ENCODE peak calls at places on chromosomes 5 and 9, in seven cellular contexts. H is NB4, W is WTC11, R is HepG2, G is A549, D is HCT116, V is H1. A is an unnamed sample.

GRCh38 chr9:71270554-71270953 is 149.1 kb upstream of the TRPM3 start:
- DNase-seq in H (no peak), W (no peak), R (no peak), G (no peak), D (no peak), V (no peak), A (no peak)

GRCh38 chr5:76626738-76627137 is 3.5 kb upstream of the F2RL2 start:
- DNase-seq in H (peak; percentile 8), W (no peak), R (no peak), G (no peak), D (no peak), V (no peak), A (no peak)

GRCh38 chr9:108775901-108776306 is 79.9 kb downstream of the ACTL7B start:
- DNase-seq in H (no peak), W (no peak), R (peak; percentile 97), G (no peak), D (no peak), V (no peak), A (no peak)

GRCh38 chr5:122076023-122076422 is 2.0 kb downstream of the LOX start:
- DNase-seq in H (no peak), W (no peak), R (peak; percentile 88), G (no peak), D (no peak), V (no peak), A (peak; percentile 66)

GRCh38 chr9:95516736-95517558 is at the start of gene PTCH1:
- DNase-seq in H (peak; percentile 43), W (peak; percentile 65), R (no peak), G (peak; percentile 42), D (no peak), V (peak; percentile 79), A (peak; percentile 58)

GRCh38 chr9:29044959-29045358 is 1471.7 kb upstream of the C9orf72 start:
- DNase-seq in H (no peak), W (no peak), R (peak; percentile 1), G (peak; percentile 19), D (peak; percentile 10), V (no peak), A (no peak)

GRCh38 chr5:24428345-24428744 is 216.4 kb downstream of the CDH10 start:
- DNase-seq in H (no peak), W (no peak), R (no peak), G (no peak), D (no peak), V (no peak), A (no peak)

GRCh38 chr9:137087409-137087925 is 682 bp downstream of the MAN1B1 start:
- DNase-seq in H (peak; percentile 74), W (peak; percentile 31), R (no peak), G (no peak), D (no peak), V (no peak), A (no peak)

GRCh38 chr5:157245477-157245876 is 20.4 kb upstream of the CYFIP2 start:
- DNase-seq in H (no peak), W (no peak), R (no peak), G (no peak), D (no peak), V (no peak), A (no peak)

GRCh38 chr9:120394058-120394669 is 185.8 kb downstream of the CDK5RAP2 start:
- DNase-seq in H (peak; percentile 93), W (no peak), R (peak; percentile 27), G (no peak), D (no peak), V (no peak), A (no peak)

GRCh38 chr9:70043689-70044449 is at the start of gene MAMDC2:
- DNase-seq in H (no peak), W (peak; percentile 70), R (no peak), G (no peak), D (no peak), V (peak; percentile 84), A (peak; percentile 36)

GRCh38 chr9:101626295-101626694 is 31.5 kb upstream of the PPP3R2 start:
- DNase-seq in H (peak; percentile 32), W (no peak), R (no peak), G (no peak), D (no peak), V (no peak), A (no peak)
- TF ChIP-seq MAX in H (no peak), W (no peak), R (no peak), G (no peak), D (no peak), V (no peak), A (no peak)

DNA sequence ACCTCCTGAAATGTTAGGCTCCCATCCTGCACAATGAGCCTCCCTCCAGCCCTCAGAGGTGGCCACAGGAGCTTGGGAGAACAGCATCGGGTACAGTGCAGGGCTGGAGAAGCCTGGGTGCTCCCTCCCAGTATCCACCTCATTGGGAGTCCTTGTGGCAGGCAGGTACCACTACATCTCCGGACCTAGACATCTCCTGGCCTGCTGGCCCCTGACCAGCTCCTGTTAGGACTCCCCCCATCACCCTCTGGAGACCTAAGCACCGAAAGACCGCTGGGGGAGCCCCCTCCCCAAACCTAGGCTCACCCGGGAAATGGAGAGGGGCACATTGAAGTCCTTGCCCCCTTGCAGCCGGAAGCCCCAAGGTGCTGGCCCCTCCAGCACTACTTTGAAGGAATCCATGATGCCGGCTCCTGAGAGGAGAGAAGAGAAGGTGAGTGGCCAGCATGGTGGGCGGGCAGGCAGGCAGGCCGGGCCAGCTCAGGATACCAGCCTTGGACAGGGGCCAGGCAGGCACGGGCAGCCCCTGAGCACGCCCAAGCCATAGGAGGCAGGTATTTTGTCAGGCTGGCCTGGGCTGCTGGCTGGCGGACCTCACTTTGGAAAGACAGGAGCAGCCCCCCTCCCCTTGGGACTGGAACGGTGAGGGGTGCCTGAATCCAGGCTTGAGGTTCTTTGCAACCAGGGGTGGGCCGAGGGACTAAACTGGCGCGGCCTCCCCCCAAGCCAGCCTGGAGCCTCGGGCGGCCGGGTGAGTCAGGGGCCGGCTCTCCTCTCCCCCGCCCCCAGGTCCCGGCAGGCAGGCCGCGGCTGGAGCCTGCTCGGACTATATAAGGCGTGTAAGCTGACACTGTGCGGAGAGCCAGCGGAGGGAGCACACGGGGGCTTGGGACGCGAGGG is 1.0 kb downstream of the PDLIM7 start:
- DNase-seq in H (peak; percentile 86), W (peak; percentile 88), R (peak; percentile 85), G (peak; percentile 86), D (peak; percentile 44), V (peak; percentile 83), A (peak; percentile 87)
- TF ChIP-seq MAX in H (no peak), W (no peak), R (peak; percentile 55), G (no peak), D (no peak), V (no peak), A (no peak)

GRCh38 chr5:176612008-176612407 is 2.1 kb upstream of the GPRIN1 start:
- DNase-seq in H (no peak), W (no peak), R (no peak), G (no peak), D (no peak), V (no peak), A (no peak)

GRCh38 chr5:176612855-176613254 is 2.9 kb upstream of the GPRIN1 start:
- DNase-seq in H (no peak), W (no peak), R (no peak), G (no peak), D (no peak), V (no peak), A (no peak)

GRCh38 chr5:176616520-176616919 is 6.6 kb upstream of the GPRIN1 start:
- DNase-seq in H (no peak), W (no peak), R (no peak), G (no peak), D (no peak), V (no peak), A (no peak)

GRCh38 chr5:176611435-176611834 is 1.5 kb upstream of the GPRIN1 start:
- DNase-seq in H (peak; percentile 81), W (peak; percentile 82), R (peak; percentile 49), G (peak; percentile 60), D (peak; percentile 21), V (peak; percentile 86), A (peak; percentile 79)

GRCh38 chr5:176614805-176615478 is 5.0 kb upstream of the GPRIN1 start:
- DNase-seq in H (peak; percentile 48), W (no peak), R (no peak), G (no peak), D (no peak), V (no peak), A (peak; percentile 80)
- TF ChIP-seq MAX in H (no peak), W (no peak), R (no peak), G (no peak), D (no peak), V (no peak), A (no peak)

GRCh38 chr9:111992523-111992922 is 95.9 kb downstream of the UGCG start:
- DNase-seq in H (no peak), W (no peak), R (no peak), G (no peak), D (peak; percentile 61), V (no peak), A (peak; percentile 37)
- TF ChIP-seq MAX in H (no peak), W (no peak), R (no peak), G (no peak), D (peak; percentile 73), V (no peak), A (no peak)

DNA sequence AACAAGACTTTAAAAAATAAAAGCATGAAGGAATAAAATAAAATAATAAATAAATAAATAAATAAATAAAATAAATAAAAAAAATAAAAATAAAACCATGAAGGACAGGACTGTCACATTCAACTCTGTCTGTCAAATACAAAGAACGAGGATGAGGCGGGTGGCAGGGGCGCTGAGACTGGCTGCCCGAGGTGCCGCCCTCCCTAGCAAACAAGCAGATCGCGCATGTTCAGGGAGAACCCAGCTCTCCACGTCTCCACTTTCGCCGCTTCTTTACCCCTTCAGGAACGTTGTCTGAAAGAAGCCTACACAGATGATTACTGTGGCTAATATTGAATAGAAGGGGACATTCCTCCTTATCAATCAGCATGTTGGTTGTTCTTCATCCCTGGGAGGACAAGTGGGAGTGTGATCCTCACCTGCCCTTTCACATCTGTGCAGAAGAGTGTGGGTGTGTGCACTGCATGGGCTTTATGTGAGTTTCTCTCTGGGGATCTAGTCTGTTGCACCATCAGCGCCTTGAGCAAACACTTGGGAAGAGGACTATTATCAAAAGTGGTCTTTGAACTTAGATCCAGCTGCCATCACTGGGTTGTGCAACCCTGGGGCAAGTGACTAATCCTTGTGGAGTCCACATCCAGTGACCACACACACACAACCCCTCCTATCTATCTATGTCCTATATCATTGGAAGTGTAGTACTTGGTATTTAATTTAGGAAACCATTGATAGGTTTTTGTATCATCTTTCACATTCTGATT is 399.2 kb downstream of the IRX2 start:
- DNase-seq in H (peak; percentile 48), W (no peak), R (peak; percentile 90), G (no peak), D (no peak), V (no peak), A (no peak)
- TF ChIP-seq MAX in H (no peak), W (no peak), R (no peak), G (no peak), D (no peak), V (no peak), A (no peak)

GRCh38 chr5:180333661-180334060 is 19.5 kb downstream of the GFPT2 start:
- DNase-seq in H (no peak), W (no peak), R (no peak), G (peak; percentile 81), D (peak; percentile 41), V (no peak), A (peak; percentile 26)
- TF ChIP-seq MAX in H (no peak), W (no peak), R (no peak), G (peak; percentile 92), D (peak; percentile 49), V (no peak), A (no peak)

GRCh38 chr5:82347213-82347947 is 69.2 kb upstream of the RPS23 start:
- DNase-seq in H (no peak), W (no peak), R (no peak), G (no peak), D (no peak), V (no peak), A (no peak)
- TF ChIP-seq MAX in H (no peak), W (no peak), R (no peak), G (no peak), D (no peak), V (no peak), A (no peak)